ENCODE peak calls at places on chromosomes 11 and 22, in seven cellular contexts. One of them, this sample, is unnamed.

GRCh38 chr11:81907996-81908395 is 825.7 kb downstream of the FAM181B start:
- DNase-seq in right atrium auricular region: no peak
- DNase-seq in foreskin keratinocyte: no peak
- DNase-seq in upper lobe of right lung: no peak
- DNase-seq in sigmoid colon: no peak
- DNase-seq in tibial artery: no peak
- DNase-seq in Calu3: no peak
- DNase-seq in this sample: no peak

GRCh38 chr11:77821349-77821851 is 456 bp downstream of the AAMDC start:
- DNase-seq in foreskin keratinocyte: peak
- DNase-seq in tibial artery: peak
- DNase-seq in Calu3: peak
- DNase-seq in upper lobe of right lung: peak
- DNase-seq in sigmoid colon: peak
- DNase-seq in right atrium auricular region: no peak
- DNase-seq in this sample: peak

GRCh38 chr11:29458252-29458651 is 558.6 kb downstream of the KCNA4 start:
- DNase-seq in tibial artery: no peak
- DNase-seq in right atrium auricular region: no peak
- DNase-seq in foreskin keratinocyte: no peak
- DNase-seq in sigmoid colon: no peak
- DNase-seq in Calu3: no peak
- DNase-seq in upper lobe of right lung: no peak
- DNase-seq in this sample: no peak

GRCh38 chr11:91796999-91797398 is 427.6 kb upstream of the FAT3 start:
- DNase-seq in tibial artery: no peak
- DNase-seq in foreskin keratinocyte: no peak
- DNase-seq in upper lobe of right lung: no peak
- DNase-seq in sigmoid colon: no peak
- DNase-seq in Calu3: no peak
- DNase-seq in right atrium auricular region: no peak
- DNase-seq in this sample: no peak

GRCh38 chr11:122108192-122108799 is 7.7 kb downstream of the BLID start:
- DNase-seq in upper lobe of right lung: no peak
- DNase-seq in right atrium auricular region: no peak
- DNase-seq in sigmoid colon: no peak
- DNase-seq in foreskin keratinocyte: no peak
- DNase-seq in Calu3: peak
- DNase-seq in tibial artery: no peak
- DNase-seq in this sample: no peak

GRCh38 chr11:34439521-34440258 is 956 bp downstream of the CAT start:
- DNase-seq in tibial artery: no peak
- DNase-seq in foreskin keratinocyte: no peak
- DNase-seq in Calu3: no peak
- DNase-seq in upper lobe of right lung: no peak
- DNase-seq in right atrium auricular region: no peak
- DNase-seq in sigmoid colon: no peak
- DNase-seq in this sample: no peak

GRCh38 chr22:44671742-44672141 is 30.3 kb upstream of the PRR5 start:
- DNase-seq in foreskin keratinocyte: peak
- DNase-seq in upper lobe of right lung: no peak
- DNase-seq in Calu3: no peak
- DNase-seq in right atrium auricular region: no peak
- DNase-seq in sigmoid colon: no peak
- DNase-seq in tibial artery: no peak
- DNase-seq in this sample: no peak

GRCh38 chr11:107707128-107707760 is 4.6 kb downstream of the SLN start:
- DNase-seq in foreskin keratinocyte: no peak
- DNase-seq in right atrium auricular region: no peak
- DNase-seq in sigmoid colon: no peak
- DNase-seq in tibial artery: no peak
- DNase-seq in Calu3: no peak
- DNase-seq in upper lobe of right lung: no peak
- DNase-seq in this sample: no peak

GRCh38 chr22:22710719-22711531 is 66.5 kb downstream of the GGTLC2 start:
- DNase-seq in Calu3: peak
- DNase-seq in upper lobe of right lung: peak
- DNase-seq in tibial artery: peak
- DNase-seq in foreskin keratinocyte: no peak
- DNase-seq in right atrium auricular region: peak
- DNase-seq in sigmoid colon: no peak
- DNase-seq in this sample: peak

GRCh38 chr11:76236092-76237026 is 30.1 kb upstream of the WNT11 start:
- DNase-seq in foreskin keratinocyte: peak
- DNase-seq in right atrium auricular region: peak
- DNase-seq in sigmoid colon: peak
- DNase-seq in Calu3: peak
- DNase-seq in tibial artery: no peak
- DNase-seq in upper lobe of right lung: peak
- DNase-seq in this sample: peak

GRCh38 chr11:114197799-114198500 is 98.2 kb upstream of the NNMT start:
- DNase-seq in Calu3: peak
- DNase-seq in sigmoid colon: peak
- DNase-seq in upper lobe of right lung: peak
- DNase-seq in tibial artery: peak
- DNase-seq in right atrium auricular region: peak
- DNase-seq in foreskin keratinocyte: no peak
- DNase-seq in this sample: no peak

GRCh38 chr11:48052183-48053040 is 72.1 kb downstream of the PTPRJ start:
- DNase-seq in Calu3: peak
- DNase-seq in upper lobe of right lung: peak
- DNase-seq in right atrium auricular region: no peak
- DNase-seq in sigmoid colon: no peak
- DNase-seq in foreskin keratinocyte: no peak
- DNase-seq in tibial artery: no peak
- DNase-seq in this sample: no peak

GRCh38 chr22:27063841-27064240 is 406.5 kb downstream of the MIAT start:
- DNase-seq in foreskin keratinocyte: no peak
- DNase-seq in Calu3: no peak
- DNase-seq in sigmoid colon: no peak
- DNase-seq in right atrium auricular region: no peak
- DNase-seq in upper lobe of right lung: no peak
- DNase-seq in tibial artery: no peak
- DNase-seq in this sample: no peak

GRCh38 chr11:133904818-133905515 is 51.8 kb downstream of the IGSF9B start:
- DNase-seq in Calu3: no peak
- DNase-seq in right atrium auricular region: no peak
- DNase-seq in upper lobe of right lung: peak
- DNase-seq in tibial artery: peak
- DNase-seq in sigmoid colon: peak
- DNase-seq in foreskin keratinocyte: no peak
- DNase-seq in this sample: no peak

DNA sequence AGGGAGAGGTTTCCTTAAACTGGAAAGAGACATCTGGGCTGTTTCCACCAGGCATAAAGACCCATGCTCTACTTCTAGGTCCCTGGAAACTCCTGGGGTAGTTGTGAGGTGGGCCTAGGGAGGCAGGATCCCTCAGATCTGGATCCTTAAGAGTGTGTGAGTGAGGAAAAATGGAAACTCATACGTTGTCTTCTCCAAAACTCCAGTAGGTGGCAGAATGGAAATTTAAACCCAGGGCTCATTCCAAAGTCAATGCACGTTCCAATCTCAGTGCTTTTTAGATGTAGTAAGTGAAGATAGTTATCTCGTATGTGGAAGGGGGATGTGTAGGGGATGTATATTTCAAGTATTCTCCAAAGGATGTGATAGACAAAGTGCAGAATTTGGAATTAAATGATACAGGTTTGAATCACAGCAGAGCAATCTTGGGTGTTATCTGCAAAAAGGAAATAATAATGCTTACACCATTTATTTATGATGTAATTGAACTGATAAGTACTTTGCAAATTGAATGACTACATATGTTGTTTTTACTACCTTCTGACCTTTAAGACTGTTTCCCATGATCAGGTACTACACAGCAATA is 13.1 kb upstream of the MMP1 start:
- DNase-seq in tibial artery: no peak
- DNase-seq in right atrium auricular region: no peak
- DNase-seq in Calu3: no peak
- DNase-seq in sigmoid colon: no peak
- DNase-seq in foreskin keratinocyte: no peak
- DNase-seq in upper lobe of right lung: no peak
- DNase-seq in this sample: no peak
- TF ChIP-seq CTCF in tibial artery: peak
- TF ChIP-seq CTCF in right atrium auricular region: peak
- TF ChIP-seq CTCF in Calu3: peak
- TF ChIP-seq CTCF in sigmoid colon: no peak
- TF ChIP-seq CTCF in foreskin keratinocyte: peak
- TF ChIP-seq CTCF in upper lobe of right lung: peak
- TF ChIP-seq CTCF in this sample: peak

GRCh38 chr11:32960553-32961164 is 55.0 kb upstream of the DEPDC7 start:
- DNase-seq in sigmoid colon: no peak
- DNase-seq in upper lobe of right lung: no peak
- DNase-seq in tibial artery: no peak
- DNase-seq in right atrium auricular region: no peak
- DNase-seq in Calu3: no peak
- DNase-seq in foreskin keratinocyte: peak
- DNase-seq in this sample: peak
- TF ChIP-seq CTCF in sigmoid colon: no peak
- TF ChIP-seq CTCF in upper lobe of right lung: peak
- TF ChIP-seq CTCF in tibial artery: peak
- TF ChIP-seq CTCF in right atrium auricular region: peak
- TF ChIP-seq CTCF in Calu3: no peak
- TF ChIP-seq CTCF in foreskin keratinocyte: peak
- TF ChIP-seq CTCF in this sample: peak

DNA sequence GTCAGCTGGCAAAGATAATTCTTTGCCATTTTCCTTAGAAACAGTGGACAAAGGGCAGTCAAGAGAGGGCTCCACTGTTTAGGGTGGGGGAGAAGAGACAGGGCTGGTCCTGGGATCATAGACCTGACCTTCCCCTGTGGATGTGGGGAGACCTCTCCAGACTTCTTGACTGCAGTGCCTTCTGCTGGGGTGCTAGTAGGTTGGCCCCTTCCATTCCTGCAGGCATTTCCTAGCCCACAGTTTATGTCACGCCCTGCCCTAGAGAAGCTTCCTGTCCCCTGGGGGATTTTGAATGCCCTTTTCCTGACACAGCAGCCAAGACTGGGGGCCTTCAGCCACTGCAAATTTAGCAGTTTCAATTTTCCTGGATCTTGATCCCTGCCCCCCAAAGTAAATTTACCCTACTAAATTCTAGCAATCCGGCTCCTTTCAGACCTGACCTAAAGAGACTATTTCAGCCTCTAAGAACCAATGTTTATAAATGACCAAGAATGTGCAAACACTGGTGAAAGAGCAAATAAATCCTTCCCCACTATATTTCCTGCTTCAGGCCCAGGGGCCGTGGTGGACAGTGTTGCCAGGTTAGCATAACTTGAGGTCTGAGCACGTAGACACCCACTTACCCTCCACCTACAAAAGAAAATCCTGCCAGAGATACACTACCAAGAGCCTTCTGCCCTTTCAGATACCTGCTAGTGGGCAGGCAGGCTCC is 58.4 kb downstream of the PPFIBP2 start:
- DNase-seq in sigmoid colon: no peak
- DNase-seq in upper lobe of right lung: no peak
- DNase-seq in right atrium auricular region: no peak
- DNase-seq in Calu3: no peak
- DNase-seq in tibial artery: no peak
- DNase-seq in foreskin keratinocyte: no peak
- DNase-seq in this sample: no peak
- TF ChIP-seq CTCF in sigmoid colon: no peak
- TF ChIP-seq CTCF in upper lobe of right lung: no peak
- TF ChIP-seq CTCF in right atrium auricular region: no peak
- TF ChIP-seq CTCF in Calu3: peak
- TF ChIP-seq CTCF in tibial artery: no peak
- TF ChIP-seq CTCF in foreskin keratinocyte: no peak
- TF ChIP-seq CTCF in this sample: no peak

GRCh38 chr22:33518405-33518804 is 401.9 kb downstream of the LARGE1 start:
- DNase-seq in right atrium auricular region: no peak
- DNase-seq in foreskin keratinocyte: no peak
- DNase-seq in sigmoid colon: no peak
- DNase-seq in tibial artery: no peak
- DNase-seq in upper lobe of right lung: no peak
- DNase-seq in Calu3: no peak
- DNase-seq in this sample: no peak

GRCh38 chr22:33520904-33521780 is 399.1 kb downstream of the LARGE1 start:
- DNase-seq in foreskin keratinocyte: no peak
- DNase-seq in Calu3: no peak
- DNase-seq in right atrium auricular region: no peak
- DNase-seq in upper lobe of right lung: no peak
- DNase-seq in sigmoid colon: no peak
- DNase-seq in tibial artery: no peak
- DNase-seq in this sample: no peak

GRCh38 chr22:33519974-33520903 is 400.0 kb downstream of the LARGE1 start:
- DNase-seq in upper lobe of right lung: no peak
- DNase-seq in tibial artery: no peak
- DNase-seq in foreskin keratinocyte: no peak
- DNase-seq in right atrium auricular region: no peak
- DNase-seq in sigmoid colon: no peak
- DNase-seq in Calu3: no peak
- DNase-seq in this sample: no peak

GRCh38 chr22:33521879-33522665 is 398.2 kb downstream of the LARGE1 start:
- DNase-seq in foreskin keratinocyte: no peak
- DNase-seq in upper lobe of right lung: no peak
- DNase-seq in right atrium auricular region: no peak
- DNase-seq in Calu3: no peak
- DNase-seq in sigmoid colon: no peak
- DNase-seq in tibial artery: no peak
- DNase-seq in this sample: no peak

DNA sequence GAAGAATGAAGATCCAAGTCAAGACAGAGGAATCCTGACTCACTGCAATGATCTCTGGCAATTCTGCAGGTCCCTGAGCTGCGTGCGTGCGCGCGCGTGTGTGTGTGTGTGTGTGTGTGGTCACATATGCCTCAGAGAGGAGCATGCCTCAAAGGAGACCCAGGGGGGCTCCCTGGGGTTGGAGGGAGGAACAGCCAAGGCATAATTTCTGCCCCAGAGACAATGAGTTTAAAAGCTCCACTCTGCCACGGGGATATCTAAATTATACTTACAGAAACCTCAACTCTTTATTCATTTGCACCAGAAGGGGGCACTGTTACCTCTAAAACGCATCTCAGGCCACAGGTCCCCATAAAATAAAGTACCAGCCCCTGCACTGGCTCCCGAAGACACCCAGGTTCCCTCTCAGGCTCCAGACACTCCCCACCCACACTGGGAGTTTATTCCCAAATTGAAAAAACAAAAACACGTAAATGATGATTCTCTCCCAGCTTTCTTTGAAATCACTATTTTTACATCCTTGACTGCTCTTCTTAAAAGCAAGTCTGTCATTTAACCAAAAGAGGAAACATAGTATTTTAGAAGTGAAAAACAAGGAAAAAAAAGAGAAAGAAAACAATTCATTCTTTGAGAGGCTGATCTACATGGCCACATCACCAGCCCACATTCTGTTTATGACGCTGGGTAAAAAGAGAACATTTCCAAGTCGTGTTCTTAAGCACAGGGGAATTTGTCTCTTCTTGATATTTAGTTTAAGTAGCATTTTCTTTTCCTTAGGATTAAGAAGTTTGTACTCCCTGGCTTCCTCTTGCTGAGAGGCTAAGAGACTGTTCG is 400.9 kb downstream of the LARGE1 start:
- DNase-seq in sigmoid colon: no peak
- DNase-seq in right atrium auricular region: no peak
- DNase-seq in tibial artery: no peak
- DNase-seq in upper lobe of right lung: no peak
- DNase-seq in Calu3: peak
- DNase-seq in foreskin keratinocyte: peak
- DNase-seq in this sample: peak
- TF ChIP-seq CTCF in sigmoid colon: peak
- TF ChIP-seq CTCF in right atrium auricular region: peak
- TF ChIP-seq CTCF in tibial artery: peak
- TF ChIP-seq CTCF in upper lobe of right lung: peak
- TF ChIP-seq CTCF in Calu3: peak
- TF ChIP-seq CTCF in foreskin keratinocyte: peak
- TF ChIP-seq CTCF in this sample: peak